ENCODE peak calls at places on chromosome 4, in five cellular contexts. X is cardiac muscle cell, A is kidney, Y is fibroblast of lung, B is GM23248. U is an unnamed sample. For H3K4me1, the result is how much of the 10 kb centered on the place peaks cover.

GRCh38 chr4:129641179-129641578 is 545.2 kb downstream of the C4orf33 start:
- DNase-seq in X (peak), A (no peak), Y (peak), B (peak), U (peak)

GRCh38 chr4:1169171-1169671 is 3.2 kb downstream of the SPON2 start:
- DNase-seq in X (no peak), A (no peak), Y (no peak), B (no peak), U (no peak)

GRCh38 chr4:54234497-54235205 is 5.6 kb downstream of the PDGFRA start:
- DNase-seq in X (no peak), A (no peak), Y (no peak), B (peak), U (no peak)

GRCh38 chr4:180134116-180134866 is 2108.9 kb upstream of the TENM3 start:
- DNase-seq in X (no peak), A (no peak), Y (peak), B (no peak), U (peak)

GRCh38 chr4:57777871-57778270 is 667.7 kb upstream of the IGFBP7 start:
- DNase-seq in X (no peak), A (no peak), Y (no peak), B (no peak), U (no peak)

GRCh38 chr4:74640111-74640903 is 154.0 kb downstream of the BTC start:
- DNase-seq in X (peak), A (no peak), Y (peak), B (peak), U (no peak)

GRCh38 chr4:158581161-158581560 is 59.5 kb downstream of the RXFP1 start:
- DNase-seq in X (peak), A (no peak), Y (peak), B (peak), U (no peak)

GRCh38 chr4:164529058-164529457 is 224.9 kb upstream of the SMIM31 start:
- DNase-seq in X (no peak), A (no peak), Y (no peak), B (no peak), U (no peak)

GRCh38 chr4:186887211-186887785 is 163.6 kb upstream of the FAT1 start:
- DNase-seq in X (no peak), A (no peak), Y (no peak), B (no peak), U (no peak)

GRCh38 chr4:133147365-133147821 is 1.7 kb upstream of the PCDH10 start:
- DNase-seq in X (peak), A (peak), Y (no peak), B (no peak), U (no peak)

GRCh38 chr4:77082886-77083608 is 7.3 kb upstream of the CCNI start:
- DNase-seq in X (no peak), A (no peak), Y (no peak), B (no peak), U (no peak)
- H3K4me3 ChIP-seq in X (no peak), A (no peak), Y (no peak), B (no peak), U (no peak)

GRCh38 chr4:125325733-125326132 is 11.0 kb downstream of the FAT4 start:
- DNase-seq in X (no peak), A (no peak), Y (no peak), B (no peak), U (no peak)

GRCh38 chr4:125321709-125322362 is 7.1 kb downstream of the FAT4 start:
- DNase-seq in X (peak), A (no peak), Y (peak), B (peak), U (no peak)

GRCh38 chr4:125319311-125319710 is 4.6 kb downstream of the FAT4 start:
- DNase-seq in X (no peak), A (no peak), Y (no peak), B (peak), U (no peak)

GRCh38 chr4:125322363-125322730 is 7.6 kb downstream of the FAT4 start:
- DNase-seq in X (peak), A (no peak), Y (peak), B (peak), U (no peak)

DNA sequence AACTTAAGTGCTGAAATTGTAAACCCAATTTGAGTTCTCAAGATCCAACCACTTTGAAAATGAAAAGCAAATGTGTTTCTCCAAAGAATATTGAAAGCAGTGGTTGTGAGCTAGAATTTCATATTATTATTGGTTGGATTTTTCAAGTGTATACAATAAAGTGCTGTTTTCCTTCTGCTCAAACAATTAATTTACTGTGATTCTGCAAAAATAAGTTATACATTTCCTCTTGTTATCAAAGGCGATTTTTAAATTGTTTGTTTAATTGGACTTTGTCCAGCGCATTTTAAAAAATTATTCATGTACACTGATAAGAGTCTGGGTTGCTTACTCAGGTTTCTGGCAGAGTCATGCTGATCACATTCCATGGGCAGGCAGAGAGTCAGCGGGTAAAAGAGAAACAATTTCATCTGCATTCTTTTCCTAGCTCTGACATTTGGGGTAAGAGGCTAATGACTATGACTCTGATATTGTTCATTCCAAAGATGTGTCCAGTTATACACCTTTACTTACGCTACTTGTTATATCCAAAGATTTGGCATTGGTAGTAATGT is 8.9 kb downstream of the FAT4 start:
- DNase-seq in X (peak), A (no peak), Y (peak), B (peak), U (no peak)
- H3K4me1 ChIP-seq in X (under half), A (under half), Y (under half), B (half or more), U (under half)

GRCh38 chr4:152394786-152395185 is 141.1 kb downstream of the FBXW7 start:
- DNase-seq in X (no peak), A (no peak), Y (no peak), B (no peak), U (no peak)
- H3K4me3 ChIP-seq in X (no peak), A (no peak), Y (no peak), B (no peak), U (no peak)

GRCh38 chr4:173237152-173237551 is 68.5 kb downstream of the GALNT7 start:
- DNase-seq in X (no peak), A (no peak), Y (no peak), B (no peak), U (no peak)
- H3K4me1 ChIP-seq in X (under half), A (under half), Y (under half), B (under half), U (under half)

GRCh38 chr4:112857461-112857860 is 192.0 kb upstream of the ANK2 start:
- DNase-seq in X (peak), A (no peak), Y (peak), B (peak), U (peak)

GRCh38 chr4:112854420-112854819 is 195.0 kb upstream of the ANK2 start:
- DNase-seq in X (no peak), A (no peak), Y (no peak), B (no peak), U (no peak)

GRCh38 chr4:112852586-112852985 is 196.9 kb upstream of the ANK2 start:
- DNase-seq in X (no peak), A (no peak), Y (no peak), B (peak), U (no peak)

GRCh38 chr4:112855058-112855457 is 194.4 kb upstream of the ANK2 start:
- DNase-seq in X (no peak), A (no peak), Y (no peak), B (peak), U (no peak)

GRCh38 chr4:112853662-112854256 is 195.7 kb upstream of the ANK2 start:
- DNase-seq in X (peak), A (no peak), Y (peak), B (peak), U (no peak)
- H3K4me3 ChIP-seq in X (no peak), A (no peak), Y (no peak), B (no peak), U (no peak)

GRCh38 chr4:83858121-83858520 is 322.2 kb downstream of the GPAT3 start:
- DNase-seq in X (no peak), A (no peak), Y (no peak), B (peak), U (no peak)
- H3K4me1 ChIP-seq in X (under half), A (under half), Y (under half), B (under half), U (under half)

GRCh38 chr4:3385719-3386440 is 55.9 kb upstream of the HGFAC start:
- DNase-seq in X (no peak), A (peak), Y (no peak), B (no peak), U (no peak)
- H3K4me3 ChIP-seq in X (no peak), A (peak), Y (no peak), B (no peak), U (no peak)

DNA sequence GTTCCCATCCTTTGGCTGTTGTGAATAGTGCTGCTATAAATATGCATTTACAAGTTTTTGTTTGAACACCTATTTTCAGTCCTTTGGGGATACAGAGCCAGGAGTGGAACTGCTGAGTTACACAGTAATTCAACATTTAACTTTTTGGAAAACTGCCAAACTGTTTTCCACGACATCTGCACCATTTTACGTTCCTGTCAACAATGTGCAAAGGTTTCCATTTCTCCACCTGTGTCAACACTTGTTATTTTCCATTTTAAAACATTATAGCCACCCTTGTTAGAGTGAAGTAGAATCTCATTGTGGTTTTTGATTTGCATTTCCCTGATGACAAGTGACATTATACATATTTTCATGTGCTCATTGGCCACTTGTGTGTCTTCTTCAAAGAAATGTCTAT is 58.0 kb upstream of the STX18 start:
- DNase-seq in X (no peak), A (no peak), Y (no peak), B (no peak), U (no peak)
- H3K4me1 ChIP-seq in X (under half), A (under half), Y (under half), B (under half), U (under half)

GRCh38 chr4:185532795-185533324 is 2.4 kb downstream of the PDLIM3 start:
- DNase-seq in X (peak), A (no peak), Y (no peak), B (no peak), U (no peak)
- H3K4me3 ChIP-seq in X (no peak), A (no peak), Y (no peak), B (no peak), U (no peak)

GRCh38 chr4:148737071-148737470 is 294.9 kb upstream of the NR3C2 start:
- DNase-seq in X (no peak), A (no peak), Y (no peak), B (no peak), U (no peak)
- H3K4me1 ChIP-seq in X (under half), A (under half), Y (under half), B (under half), U (under half)

U was measured in body of pancreas.